ENCODE peak calls at places on chromosomes 2 and 18, in six cellular contexts. W, L, E, R, H and N are unnamed samples.
A peak's percentile ranks its signal among the peaks of the same experiment; 100 is the strongest.

GRCh38 chr2:61758991-61759390 is 94.9 kb downstream of the FAM161A start:
- DNase-seq in W (no peak), L (peak; percentile 97), E (no peak), R (no peak), H (no peak), N (no peak)

GRCh38 chr2:239167011-239167673 is 233.7 kb downstream of the HDAC4 start:
- DNase-seq in W (peak; percentile 16), L (no peak), E (no peak), R (no peak), H (peak; percentile 59), N (no peak)

GRCh38 chr2:179467111-179467510 is 202.5 kb upstream of the SESTD1 start:
- DNase-seq in W (no peak), L (peak; percentile 64), E (no peak), R (no peak), H (no peak), N (no peak)

GRCh38 chr2:224286923-224287322 is 115.0 kb downstream of the FAM124B start:
- DNase-seq in W (no peak), L (no peak), E (no peak), R (no peak), H (no peak), N (peak; percentile 56)

GRCh38 chr18:51236225-51236624 is 38.7 kb upstream of the MEX3C start:
- DNase-seq in W (peak; percentile 32), L (peak; percentile 13), E (no peak), R (no peak), H (no peak), N (peak; percentile 68)

GRCh38 chr2:147297820-147298219 is 547.0 kb upstream of the ACVR2A start:
- DNase-seq in W (no peak), L (no peak), E (no peak), R (no peak), H (no peak), N (peak; percentile 21)

GRCh38 chr2:140465301-140465700 is 1665.5 kb downstream of the LRP1B start:
- DNase-seq in W (no peak), L (no peak), E (no peak), R (no peak), H (no peak), N (no peak)

GRCh38 chr18:76958692-76959341 is 136.5 kb downstream of the ZNF236 start:
- DNase-seq in W (no peak), L (no peak), E (no peak), R (peak; percentile 71), H (no peak), N (peak; percentile 11)

GRCh38 chr2:25673170-25674002 is at the start of gene DTNB:
- DNase-seq in W (peak; percentile 90), L (peak; percentile 54), E (peak; percentile 81), R (peak; percentile 86), H (peak; percentile 96), N (peak; percentile 83)

GRCh38 chr2:240983361-240983995 is 14.9 kb upstream of the SNED1 start:
- DNase-seq in W (peak; percentile 25), L (peak; percentile 16), E (no peak), R (peak; percentile 50), H (peak; percentile 81), N (no peak)

GRCh38 chr2:230921806-230922595 is 3.0 kb downstream of the GPR55 start:
- DNase-seq in W (no peak), L (no peak), E (no peak), R (peak; percentile 17), H (peak; percentile 30), N (no peak)

GRCh38 chr2:215415820-215416613 is 19.9 kb downstream of the FN1 start:
- DNase-seq in W (no peak), L (no peak), E (no peak), R (no peak), H (no peak), N (no peak)
- H3K4me3 ChIP-seq in W (no peak overlapping the region), L (no peak overlapping the region), E (no peak overlapping the region), R (no peak overlapping the region), H (no peak overlapping the region), N (no peak overlapping the region)

GRCh38 chr2:119596638-119597037 is 52.4 kb downstream of the CFAP221 start:
- DNase-seq in W (no peak), L (no peak), E (no peak), R (no peak), H (no peak), N (no peak)

GRCh38 chr2:119598576-119598975 is 54.3 kb downstream of the CFAP221 start:
- DNase-seq in W (peak; percentile 28), L (no peak), E (peak; percentile 57), R (peak; percentile 61), H (no peak), N (no peak)
- H3K27ac ChIP-seq in W (peak overlapping the region; percentile 27), L (no peak overlapping the region), E (peak overlapping the region; percentile 67), R (peak overlapping the region; percentile 68), H (no peak overlapping the region), N (no peak overlapping the region)

GRCh38 chr18:3180325-3180724 is 39.4 kb downstream of the MYOM1 start:
- DNase-seq in W (no peak), L (peak; percentile 28), E (no peak), R (no peak), H (no peak), N (no peak)

GRCh38 chr18:3175195-3175758 is 44.5 kb downstream of the MYOM1 start:
- DNase-seq in W (no peak), L (peak; percentile 11), E (no peak), R (no peak), H (no peak), N (no peak)

GRCh38 chr18:3179430-3180089 is 40.2 kb downstream of the MYOM1 start:
- DNase-seq in W (no peak), L (no peak), E (no peak), R (no peak), H (no peak), N (peak; percentile 78)

GRCh38 chr18:3183103-3183717 is 36.6 kb downstream of the MYOM1 start:
- DNase-seq in W (no peak), L (no peak), E (no peak), R (no peak), H (no peak), N (no peak)

DNA sequence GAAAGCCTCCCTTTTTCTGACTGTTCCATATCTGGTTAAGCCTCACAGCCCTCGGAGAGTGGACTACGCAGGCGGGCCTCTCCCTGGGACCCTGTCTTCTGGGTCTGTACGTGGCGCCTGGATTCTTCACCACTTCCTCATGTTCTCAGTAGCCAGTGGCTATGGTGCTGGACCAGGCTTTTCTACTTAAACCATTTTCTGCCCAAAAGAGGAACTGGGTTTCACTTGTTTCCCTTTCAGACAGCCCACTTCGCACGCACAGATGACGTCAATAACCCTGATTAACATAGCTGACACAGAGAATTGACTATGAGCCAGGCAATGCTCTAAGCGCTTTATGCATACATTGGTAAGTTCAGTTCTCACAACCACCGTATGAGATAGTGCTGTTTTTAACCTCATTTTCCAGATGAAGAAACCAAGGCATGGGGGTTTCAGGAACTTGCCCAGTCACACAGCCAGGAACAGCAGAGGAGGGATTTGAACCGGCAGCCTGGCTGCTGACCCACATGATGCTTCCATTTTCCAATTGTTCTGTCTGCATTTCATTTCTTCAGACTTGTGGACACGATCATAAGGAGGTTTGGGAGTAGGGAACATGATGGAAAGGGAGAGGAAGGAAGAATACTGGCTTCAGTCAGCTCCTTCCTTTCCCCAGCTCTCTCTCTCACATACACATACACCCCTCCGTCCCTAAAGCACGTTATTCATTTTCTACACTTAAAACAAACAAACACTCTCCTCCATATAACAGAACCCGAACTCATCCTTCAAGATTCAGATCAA is 41.7 kb downstream of the MYOM1 start:
- DNase-seq in W (peak; percentile 69), L (peak; percentile 19), E (no peak), R (peak; percentile 57), H (peak; percentile 85), N (no peak)
- H3K4me1 ChIP-seq in W (no peaks in the 10 kb centered on the region), L (peaks cover 10% of the 10 kb centered on the region), E (peaks cover 11% of the 10 kb centered on the region), R (no peaks in the 10 kb centered on the region), H (peaks cover 8% of the 10 kb centered on the region), N (peaks cover 16% of the 10 kb centered on the region)

DNA sequence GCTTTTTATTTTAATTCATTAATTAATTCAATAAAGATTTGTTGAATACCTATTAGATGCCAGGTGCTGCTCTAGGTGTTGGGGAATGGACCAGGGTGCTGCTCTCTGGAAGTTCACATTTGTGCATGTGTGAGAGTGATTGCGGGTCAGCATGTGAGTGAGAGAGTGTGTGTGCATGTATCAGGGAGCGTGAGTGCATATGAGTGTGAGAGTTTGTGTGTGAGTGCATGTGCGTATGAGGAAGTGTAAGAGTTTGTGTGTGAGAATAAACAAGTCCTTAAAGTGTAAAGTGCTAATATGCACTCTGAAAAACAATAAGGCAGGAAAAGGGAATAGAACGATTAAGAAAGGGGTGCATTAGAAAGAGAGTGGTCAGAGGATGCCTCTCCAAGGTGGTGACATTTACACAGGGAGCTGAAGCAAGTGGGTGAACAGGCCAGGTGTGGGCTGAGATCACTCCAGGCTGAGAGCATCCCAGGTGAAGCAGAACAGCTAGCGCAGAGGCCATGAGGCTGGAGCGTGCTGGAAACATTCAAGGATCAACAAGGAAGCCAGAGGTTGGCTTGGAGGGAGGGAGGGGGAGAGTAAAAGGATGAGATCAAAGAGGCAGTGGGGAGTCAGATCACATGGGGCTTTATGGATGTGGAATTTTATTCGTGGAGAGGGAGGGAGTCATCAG is 50.5 kb upstream of the SLC1A4 start:
- DNase-seq in W (no peak), L (no peak), E (no peak), R (no peak), H (no peak), N (no peak)
- H3K4me3 ChIP-seq in W (peak overlapping the region; percentile 35), L (no peak overlapping the region), E (no peak overlapping the region), R (no peak overlapping the region), H (no peak overlapping the region), N (no peak overlapping the region)